ENCODE peak calls at places on chromosomes 5 and 9, in nine cellular contexts. One of them, this sample, is unnamed.

GRCh38 chr5:77157732-77158532 is 52.5 kb upstream of the PDE8B start:
- DNase-seq in stimulated activated CD8-positive, alpha-beta memory T cell treated with anti-CD3 and anti-CD28 coated beads, Interleukin-4, amount 100 ng/mL, for 4 hours: no peak
- DNase-seq in kidney tubule cell: peak; percentile 6
- DNase-seq in substantia nigra: no peak
- DNase-seq in A172: no peak
- DNase-seq in CD4-positive, CD25-positive, alpha-beta regulatory T cell: no peak
- DNase-seq in fibroblast of gingiva: no peak
- DNase-seq in astrocyte of the spinal cord: no peak
- DNase-seq in AG09309: no peak
- DNase-seq in this sample: no peak

GRCh38 chr5:58502032-58502431 is 10.8 kb downstream of the GAPT start:
- DNase-seq in kidney tubule cell: no peak
- DNase-seq in A172: no peak
- DNase-seq in substantia nigra: no peak
- DNase-seq in fibroblast of gingiva: no peak
- DNase-seq in stimulated activated CD8-positive, alpha-beta memory T cell treated with anti-CD3 and anti-CD28 coated beads, Interleukin-4, amount 100 ng/mL, for 4 hours: no peak
- DNase-seq in CD4-positive, CD25-positive, alpha-beta regulatory T cell: no peak
- DNase-seq in AG09309: no peak
- DNase-seq in astrocyte of the spinal cord: no peak
- DNase-seq in this sample: peak; percentile 5

GRCh38 chr9:14383296-14383695 is 69.4 kb upstream of the NFIB start:
- DNase-seq in fibroblast of gingiva: peak; percentile 33
- DNase-seq in A172: peak; percentile 14
- DNase-seq in stimulated activated CD8-positive, alpha-beta memory T cell treated with anti-CD3 and anti-CD28 coated beads, Interleukin-4, amount 100 ng/mL, for 4 hours: no peak
- DNase-seq in astrocyte of the spinal cord: peak; percentile 61
- DNase-seq in substantia nigra: no peak
- DNase-seq in kidney tubule cell: peak; percentile 63
- DNase-seq in CD4-positive, CD25-positive, alpha-beta regulatory T cell: no peak
- DNase-seq in AG09309: no peak
- DNase-seq in this sample: peak; percentile 57

GRCh38 chr5:14036947-14037346 is 92.5 kb upstream of the DNAH5 start:
- DNase-seq in AG09309: no peak
- DNase-seq in substantia nigra: no peak
- DNase-seq in A172: peak; percentile 53
- DNase-seq in astrocyte of the spinal cord: peak; percentile 36
- DNase-seq in stimulated activated CD8-positive, alpha-beta memory T cell treated with anti-CD3 and anti-CD28 coated beads, Interleukin-4, amount 100 ng/mL, for 4 hours: no peak
- DNase-seq in kidney tubule cell: peak; percentile 67
- DNase-seq in CD4-positive, CD25-positive, alpha-beta regulatory T cell: no peak
- DNase-seq in fibroblast of gingiva: no peak
- DNase-seq in this sample: no peak

GRCh38 chr5:16502866-16503265 is 37.3 kb upstream of the ZNF622 start:
- DNase-seq in A172: no peak
- DNase-seq in substantia nigra: no peak
- DNase-seq in stimulated activated CD8-positive, alpha-beta memory T cell treated with anti-CD3 and anti-CD28 coated beads, Interleukin-4, amount 100 ng/mL, for 4 hours: no peak
- DNase-seq in kidney tubule cell: peak; percentile 84
- DNase-seq in astrocyte of the spinal cord: no peak
- DNase-seq in fibroblast of gingiva: no peak
- DNase-seq in AG09309: no peak
- DNase-seq in CD4-positive, CD25-positive, alpha-beta regulatory T cell: no peak
- DNase-seq in this sample: no peak

GRCh38 chr5:128536229-128536860 is 1.7 kb downstream of the FBN2 start:
- DNase-seq in astrocyte of the spinal cord: peak; percentile 12
- DNase-seq in kidney tubule cell: no peak
- DNase-seq in CD4-positive, CD25-positive, alpha-beta regulatory T cell: no peak
- DNase-seq in fibroblast of gingiva: peak; percentile 54
- DNase-seq in substantia nigra: no peak
- DNase-seq in A172: no peak
- DNase-seq in stimulated activated CD8-positive, alpha-beta memory T cell treated with anti-CD3 and anti-CD28 coated beads, Interleukin-4, amount 100 ng/mL, for 4 hours: no peak
- DNase-seq in AG09309: no peak
- DNase-seq in this sample: peak; percentile 14

GRCh38 chr9:83339435-83339834 is 198.8 kb downstream of the FRMD3 start:
- DNase-seq in kidney tubule cell: no peak
- DNase-seq in stimulated activated CD8-positive, alpha-beta memory T cell treated with anti-CD3 and anti-CD28 coated beads, Interleukin-4, amount 100 ng/mL, for 4 hours: no peak
- DNase-seq in substantia nigra: no peak
- DNase-seq in astrocyte of the spinal cord: peak; percentile 6
- DNase-seq in fibroblast of gingiva: no peak
- DNase-seq in AG09309: no peak
- DNase-seq in CD4-positive, CD25-positive, alpha-beta regulatory T cell: no peak
- DNase-seq in A172: no peak
- DNase-seq in this sample: no peak

GRCh38 chr5:90941002-90941720 is 382.6 kb downstream of the ADGRV1 start:
- DNase-seq in AG09309: no peak
- DNase-seq in CD4-positive, CD25-positive, alpha-beta regulatory T cell: no peak
- DNase-seq in stimulated activated CD8-positive, alpha-beta memory T cell treated with anti-CD3 and anti-CD28 coated beads, Interleukin-4, amount 100 ng/mL, for 4 hours: no peak
- DNase-seq in astrocyte of the spinal cord: no peak
- DNase-seq in kidney tubule cell: peak; percentile 30
- DNase-seq in A172: no peak
- DNase-seq in fibroblast of gingiva: no peak
- DNase-seq in substantia nigra: no peak
- DNase-seq in this sample: no peak

GRCh38 chr9:107016383-107016782 is 153.4 kb downstream of the ZNF462 start:
- DNase-seq in substantia nigra: no peak
- DNase-seq in CD4-positive, CD25-positive, alpha-beta regulatory T cell: no peak
- DNase-seq in A172: no peak
- DNase-seq in stimulated activated CD8-positive, alpha-beta memory T cell treated with anti-CD3 and anti-CD28 coated beads, Interleukin-4, amount 100 ng/mL, for 4 hours: no peak
- DNase-seq in AG09309: no peak
- DNase-seq in fibroblast of gingiva: no peak
- DNase-seq in kidney tubule cell: peak; percentile 51
- DNase-seq in astrocyte of the spinal cord: no peak
- DNase-seq in this sample: peak; percentile 64

GRCh38 chr9:34151398-34151797 is 24.9 kb upstream of the DCAF12 start:
- DNase-seq in AG09309: no peak
- DNase-seq in astrocyte of the spinal cord: no peak
- DNase-seq in CD4-positive, CD25-positive, alpha-beta regulatory T cell: no peak
- DNase-seq in kidney tubule cell: no peak
- DNase-seq in A172: no peak
- DNase-seq in stimulated activated CD8-positive, alpha-beta memory T cell treated with anti-CD3 and anti-CD28 coated beads, Interleukin-4, amount 100 ng/mL, for 4 hours: no peak
- DNase-seq in substantia nigra: no peak
- DNase-seq in fibroblast of gingiva: no peak
- DNase-seq in this sample: no peak

GRCh38 chr5:131854134-131854533 is 57.3 kb upstream of the FNIP1 start:
- DNase-seq in stimulated activated CD8-positive, alpha-beta memory T cell treated with anti-CD3 and anti-CD28 coated beads, Interleukin-4, amount 100 ng/mL, for 4 hours: no peak
- DNase-seq in astrocyte of the spinal cord: no peak
- DNase-seq in CD4-positive, CD25-positive, alpha-beta regulatory T cell: no peak
- DNase-seq in A172: peak; percentile 33
- DNase-seq in AG09309: no peak
- DNase-seq in substantia nigra: no peak
- DNase-seq in fibroblast of gingiva: no peak
- DNase-seq in kidney tubule cell: no peak
- DNase-seq in this sample: peak; percentile 46

GRCh38 chr9:27196383-27196782 is 87.4 kb downstream of the TEK start:
- DNase-seq in A172: no peak
- DNase-seq in substantia nigra: no peak
- DNase-seq in fibroblast of gingiva: no peak
- DNase-seq in astrocyte of the spinal cord: no peak
- DNase-seq in stimulated activated CD8-positive, alpha-beta memory T cell treated with anti-CD3 and anti-CD28 coated beads, Interleukin-4, amount 100 ng/mL, for 4 hours: no peak
- DNase-seq in AG09309: no peak
- DNase-seq in CD4-positive, CD25-positive, alpha-beta regulatory T cell: no peak
- DNase-seq in kidney tubule cell: no peak
- DNase-seq in this sample: peak; percentile 79

This sample was measured in MCF 10A.